ENCODE peak calls at places on chromosomes 6 and 20, in four cellular contexts. T is cardiac muscle cell; G is activated CD8-positive, alpha-beta T cell treated with anti-CD3 and anti-CD28 coated beads for 36 hours; H is AG10803. P is an unnamed sample.

GRCh38 chr20:19780261-19780660 is 22.2 kb downstream of the RIN2 start:
- DNase-seq in G (no peak), H (no peak), T (no peak), P (no peak)

GRCh38 chr6:9834233-9834632 is 580.6 kb downstream of the TFAP2A start:
- DNase-seq in T (no peak), G (no peak), H (no peak), P (no peak)

GRCh38 chr20:49562341-49563014 is 5.5 kb downstream of the PTGIS start:
- DNase-seq in G (no peak), H (peak; percentile 86), T (no peak), P (peak; percentile 39)

GRCh38 chr6:81166770-81167169 is 585.7 kb downstream of the TENT5A start:
- DNase-seq in T (no peak), G (no peak), H (peak; percentile 75), P (peak; percentile 66)

GRCh38 chr6:39610229-39610628 is 115.0 kb downstream of the KIF6 start:
- DNase-seq in T (no peak), H (peak; percentile 64), G (no peak), P (peak; percentile 59)

GRCh38 chr20:50837532-50838321 is 42.9 kb downstream of the BCAS4 start:
- DNase-seq in T (no peak), G (peak; percentile 73), H (peak; percentile 100), P (peak; percentile 52)

GRCh38 chr20:57205625-57206219 is 60.7 kb downstream of the BMP7 start:
- DNase-seq in G (no peak), H (peak; percentile 69), T (no peak), P (no peak)

GRCh38 chr6:42404494-42404893 is 47.2 kb downstream of the TRERF1 start:
- DNase-seq in T (no peak), G (peak; percentile 65), H (peak; percentile 59), P (peak; percentile 46)

GRCh38 chr6:474454-475185 is 83.1 kb downstream of the IRF4 start:
- DNase-seq in H (no peak), G (peak; percentile 96), T (no peak), P (no peak)

GRCh38 chr20:20627471-20627870 is 85.0 kb downstream of the RALGAPA2 start:
- DNase-seq in H (no peak), T (no peak), G (no peak), P (no peak)

GRCh38 chr6:2507016-2507415 is 243.7 kb downstream of the MYLK4 start:
- DNase-seq in G (no peak), H (no peak), T (no peak), P (no peak)

GRCh38 chr6:2504495-2505064 is 246.1 kb downstream of the MYLK4 start:
- DNase-seq in T (no peak), H (no peak), G (no peak), P (no peak)

GRCh38 chr6:2503816-2504494 is 246.8 kb downstream of the MYLK4 start:
- DNase-seq in T (no peak), G (no peak), H (peak; percentile 22), P (no peak)

GRCh38 chr6:2507638-2508037 is 243.1 kb downstream of the MYLK4 start:
- DNase-seq in G (no peak), T (no peak), H (no peak), P (peak; percentile 30)

GRCh38 chr6:2505624-2506023 is 245.1 kb downstream of the MYLK4 start:
- DNase-seq in T (no peak), H (no peak), G (peak; percentile 5), P (no peak)
- TF ChIP-seq CTCF in T (peak; percentile 85), H (no peak), G (peak; percentile 31), P (peak; percentile 42)

GRCh38 chr6:40791004-40791403 is 203.8 kb upstream of the LRFN2 start:
- DNase-seq in G (peak; percentile 18), T (no peak), H (peak; percentile 23), P (no peak)
- TF ChIP-seq CTCF in G (no peak), T (no peak), H (peak; percentile 14), P (no peak)

DNA sequence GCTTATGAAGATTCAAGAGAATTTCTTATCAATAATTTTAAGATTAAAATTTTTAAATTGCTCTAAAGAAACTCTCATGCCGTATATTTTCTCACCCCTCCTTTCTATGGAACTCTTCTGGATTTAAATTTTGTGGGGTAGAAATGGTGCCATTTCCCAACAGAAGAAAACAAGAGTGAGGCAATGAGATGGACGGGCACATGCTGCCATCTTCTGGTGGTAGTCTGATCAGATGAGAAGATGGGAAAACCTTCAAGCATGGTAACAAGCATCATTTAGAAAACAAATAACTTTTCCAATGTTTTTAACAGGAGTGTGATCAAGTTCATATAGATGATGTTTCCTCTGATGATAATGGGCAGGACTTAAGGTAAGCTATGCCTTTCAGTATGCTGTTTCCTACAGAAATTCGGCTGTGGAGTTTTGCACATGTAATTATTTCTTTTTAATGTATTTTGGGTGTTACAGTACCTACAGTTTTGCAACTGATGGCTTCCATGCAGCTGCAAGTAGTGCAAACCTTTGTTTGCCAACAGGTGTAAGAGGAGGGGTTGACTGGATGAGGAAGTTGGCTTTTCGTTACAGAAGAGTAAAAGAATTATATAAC is 271.4 kb downstream of the EYA4 start:
- DNase-seq in T (peak; percentile 55), G (peak; percentile 55), H (peak; percentile 56), P (no peak)
- TF ChIP-seq CTCF in T (peak; percentile 67), G (peak; percentile 41), H (peak; percentile 91), P (peak; percentile 73)

GRCh38 chr6:156577749-156578148 is 199.4 kb upstream of the ARID1B start:
- DNase-seq in T (no peak), G (no peak), H (no peak), P (no peak)

GRCh38 chr6:156583083-156583482 is 194.1 kb upstream of the ARID1B start:
- DNase-seq in H (no peak), T (no peak), G (no peak), P (no peak)

GRCh38 chr6:156579564-156579963 is 197.6 kb upstream of the ARID1B start:
- DNase-seq in G (no peak), T (no peak), H (no peak), P (no peak)

GRCh38 chr6:156585859-156586258 is 191.3 kb upstream of the ARID1B start:
- DNase-seq in H (no peak), T (no peak), G (no peak), P (no peak)

GRCh38 chr6:156582509-156582992 is 194.6 kb upstream of the ARID1B start:
- DNase-seq in T (no peak), G (no peak), H (no peak), P (no peak)
- TF ChIP-seq CTCF in T (no peak), G (no peak), H (no peak), P (no peak)

GRCh38 chr6:131982740-131983259 is 31.6 kb upstream of the CCN2 start:
- DNase-seq in G (no peak), T (no peak), H (peak; percentile 96), P (no peak)
- TF ChIP-seq CTCF in G (no peak), T (no peak), H (no peak), P (no peak)

GRCh38 chr6:127222418-127222817 is 44.2 kb upstream of the RNF146 start:
- DNase-seq in T (no peak), H (no peak), G (no peak), P (no peak)
- TF ChIP-seq CTCF in T (no peak), H (no peak), G (no peak), P (no peak)

DNA sequence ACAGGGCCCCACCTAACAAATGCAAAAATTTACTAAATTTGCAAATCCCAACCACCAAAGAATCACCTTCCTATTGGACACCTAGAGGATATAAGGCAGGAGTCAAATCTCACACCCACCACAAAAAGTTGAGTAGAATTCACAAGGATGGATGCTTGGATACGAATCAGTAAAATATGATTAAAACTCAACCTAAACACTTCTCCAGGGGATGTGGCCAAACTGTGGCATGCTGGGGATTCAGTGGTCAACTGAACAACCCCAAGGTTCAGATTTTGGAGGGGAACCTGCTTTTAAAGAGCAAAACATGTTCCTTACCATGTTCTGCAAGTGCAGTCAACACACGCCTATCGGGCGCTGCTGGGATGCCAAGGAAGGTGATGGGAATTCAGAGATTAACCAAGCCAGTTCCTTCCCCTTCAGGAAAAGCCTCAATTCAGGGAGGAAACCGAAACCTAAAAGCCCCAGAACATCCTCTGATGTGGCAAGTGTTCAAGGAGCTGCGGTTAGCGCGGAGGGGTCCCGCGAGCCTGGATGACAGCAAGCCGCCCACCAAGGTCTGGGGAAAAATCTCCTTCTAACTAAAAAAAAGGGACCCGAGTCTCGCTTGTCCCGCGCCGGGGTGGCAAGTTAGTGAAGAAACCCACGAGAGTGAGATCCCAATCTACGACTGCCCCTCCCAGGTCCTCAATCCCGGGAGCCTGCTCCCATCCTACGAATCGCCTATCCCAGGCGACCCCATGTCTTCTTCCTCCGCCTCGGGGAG is 893 bp downstream of the SAMHD1 start:
- DNase-seq in G (peak; percentile 64), H (no peak), T (no peak), P (no peak)
- TF ChIP-seq CTCF in G (no peak), H (no peak), T (no peak), P (no peak)

GRCh38 chr6:155129744-155130143 is 134.1 kb upstream of the CLDN20 start:
- DNase-seq in G (no peak), T (no peak), H (no peak), P (no peak)
- TF ChIP-seq CTCF in G (no peak), T (no peak), H (no peak), P (no peak)